ENCODE peak calls at places on chromosomes 7 and 10, in four cellular contexts. One of them, this sample, is unnamed. For H3K4me1, the result is how much of the 10 kb centered on the place peaks cover.

GRCh38 chr10:124741922-124742417 is 2.2 kb downstream of the FAM53B start:
- DNase-seq in astrocyte: no peak
- DNase-seq in testis: peak
- DNase-seq in upper lobe of left lung: no peak
- DNase-seq in this sample: peak

GRCh38 chr10:35331894-35332640 is 4.2 kb upstream of the CCNY start:
- DNase-seq in astrocyte: peak
- DNase-seq in testis: no peak
- DNase-seq in upper lobe of left lung: peak
- DNase-seq in this sample: no peak

GRCh38 chr7:27346531-27347260 is 104.1 kb downstream of the EVX1 start:
- DNase-seq in upper lobe of left lung: peak
- DNase-seq in astrocyte: peak
- DNase-seq in testis: peak
- DNase-seq in this sample: peak

GRCh38 chr7:127865466-127865865 is 165.8 kb downstream of the LRRC4 start:
- DNase-seq in testis: peak
- DNase-seq in upper lobe of left lung: no peak
- DNase-seq in astrocyte: peak
- DNase-seq in this sample: no peak

GRCh38 chr7:157017639-157018327 is 7.3 kb upstream of the MNX1 start:
- DNase-seq in upper lobe of left lung: no peak
- DNase-seq in testis: no peak
- DNase-seq in astrocyte: no peak
- DNase-seq in this sample: peak

GRCh38 chr7:86328801-86329433 is 314.8 kb upstream of the GRM3 start:
- DNase-seq in testis: no peak
- DNase-seq in astrocyte: no peak
- DNase-seq in upper lobe of left lung: no peak
- DNase-seq in this sample: no peak

GRCh38 chr10:48634198-48634983 is 29.5 kb upstream of the ARHGAP22 start:
- DNase-seq in astrocyte: peak
- DNase-seq in testis: peak
- DNase-seq in upper lobe of left lung: peak
- DNase-seq in this sample: no peak

GRCh38 chr10:6671976-6672375 is 91.9 kb upstream of the PRKCQ start:
- DNase-seq in astrocyte: no peak
- DNase-seq in testis: no peak
- DNase-seq in upper lobe of left lung: no peak
- DNase-seq in this sample: no peak

GRCh38 chr7:144038887-144039286 is 9.9 kb upstream of the OR2A5 start:
- DNase-seq in testis: no peak
- DNase-seq in upper lobe of left lung: no peak
- DNase-seq in astrocyte: no peak
- DNase-seq in this sample: no peak

GRCh38 chr10:77799352-77799751 is 127.2 kb downstream of the DLG5 start:
- DNase-seq in astrocyte: peak
- DNase-seq in upper lobe of left lung: no peak
- DNase-seq in testis: no peak
- DNase-seq in this sample: no peak

GRCh38 chr7:75575488-75576112 is 83.5 kb downstream of the SPDYE5 start:
- DNase-seq in upper lobe of left lung: no peak
- DNase-seq in astrocyte: no peak
- DNase-seq in testis: no peak
- DNase-seq in this sample: no peak

GRCh38 chr7:84412161-84412969 is 217.8 kb upstream of the SEMA3A start:
- DNase-seq in testis: no peak
- DNase-seq in astrocyte: peak
- DNase-seq in upper lobe of left lung: no peak
- DNase-seq in this sample: no peak

DNA sequence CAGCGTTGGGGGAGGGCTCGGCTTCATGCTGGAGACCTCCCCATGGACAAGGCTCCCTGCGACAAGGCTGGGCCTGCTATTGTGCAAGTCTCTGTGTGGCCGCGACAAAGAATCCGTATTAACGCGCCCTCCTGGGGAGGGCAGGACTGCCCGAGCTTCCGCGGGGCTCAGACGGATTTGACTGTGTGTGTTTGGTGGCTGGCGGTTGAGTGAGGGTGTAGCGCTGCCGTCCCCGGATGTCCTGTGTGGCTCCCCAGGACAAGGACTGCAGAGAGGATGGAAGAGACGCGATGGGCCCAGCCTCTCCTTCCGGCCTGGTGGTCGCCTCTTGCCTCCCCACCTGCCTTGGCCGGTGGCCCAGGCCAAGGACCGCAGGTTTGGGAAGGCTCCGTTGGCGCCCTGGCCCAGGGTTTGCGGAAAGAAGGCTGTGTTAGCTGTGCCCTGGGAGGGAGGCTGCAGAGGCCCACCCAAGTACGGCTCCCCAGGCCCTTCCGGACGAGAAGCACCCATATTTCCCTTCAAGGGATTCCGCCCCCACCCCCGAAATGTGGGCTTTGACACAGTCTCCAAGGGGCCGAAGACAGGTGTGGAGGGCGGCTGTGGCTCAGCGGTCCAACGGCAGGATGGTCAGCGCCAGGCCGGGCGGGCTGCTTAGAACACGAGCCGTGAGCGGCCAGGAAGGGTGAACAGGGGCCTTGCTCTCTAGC is 2.3 kb downstream of the UNCX start:
- DNase-seq in upper lobe of left lung: no peak
- DNase-seq in testis: no peak
- DNase-seq in astrocyte: no peak
- DNase-seq in this sample: peak
- H3K4me3 ChIP-seq in upper lobe of left lung: no peak
- H3K4me3 ChIP-seq in testis: no peak
- H3K4me3 ChIP-seq in astrocyte: no peak
- H3K4me3 ChIP-seq in this sample: no peak

GRCh38 chr7:5414876-5415275 is 8.8 kb downstream of the TNRC18 start:
- DNase-seq in testis: peak
- DNase-seq in upper lobe of left lung: no peak
- DNase-seq in astrocyte: no peak
- DNase-seq in this sample: no peak

GRCh38 chr7:5408777-5409176 is 14.9 kb downstream of the TNRC18 start:
- DNase-seq in testis: no peak
- DNase-seq in astrocyte: peak
- DNase-seq in upper lobe of left lung: no peak
- DNase-seq in this sample: no peak

GRCh38 chr7:5417106-5418071 is 6.2 kb downstream of the TNRC18 start:
- DNase-seq in upper lobe of left lung: no peak
- DNase-seq in testis: no peak
- DNase-seq in astrocyte: no peak
- DNase-seq in this sample: peak

DNA sequence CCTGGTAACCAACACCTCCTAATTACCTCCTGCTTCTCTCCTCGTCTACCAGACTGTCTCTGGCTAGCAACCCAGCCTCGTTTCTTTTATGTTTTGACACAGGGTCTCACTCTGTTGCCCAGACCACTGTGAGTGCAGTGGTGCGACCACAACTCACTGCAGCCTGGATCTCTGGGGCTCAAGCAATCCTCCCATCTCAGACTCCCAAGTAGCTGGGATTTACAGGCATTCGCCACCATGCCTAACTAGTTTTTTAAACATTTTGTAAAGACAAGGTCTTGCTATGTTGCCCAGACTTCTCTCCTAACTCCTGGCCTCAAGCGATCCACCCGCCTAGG is 10.2 kb downstream of the TNRC18 start:
- DNase-seq in testis: no peak
- DNase-seq in astrocyte: no peak
- DNase-seq in upper lobe of left lung: no peak
- DNase-seq in this sample: no peak
- H3K4me1 ChIP-seq in testis: under half
- H3K4me1 ChIP-seq in astrocyte: under half
- H3K4me1 ChIP-seq in upper lobe of left lung: under half
- H3K4me1 ChIP-seq in this sample: under half

GRCh38 chr7:155344618-155345433 is 47.1 kb downstream of the INSIG1 start:
- DNase-seq in testis: peak
- DNase-seq in astrocyte: peak
- DNase-seq in upper lobe of left lung: peak
- DNase-seq in this sample: peak
- H3K4me3 ChIP-seq in testis: peak
- H3K4me3 ChIP-seq in astrocyte: no peak
- H3K4me3 ChIP-seq in upper lobe of left lung: peak
- H3K4me3 ChIP-seq in this sample: peak

DNA sequence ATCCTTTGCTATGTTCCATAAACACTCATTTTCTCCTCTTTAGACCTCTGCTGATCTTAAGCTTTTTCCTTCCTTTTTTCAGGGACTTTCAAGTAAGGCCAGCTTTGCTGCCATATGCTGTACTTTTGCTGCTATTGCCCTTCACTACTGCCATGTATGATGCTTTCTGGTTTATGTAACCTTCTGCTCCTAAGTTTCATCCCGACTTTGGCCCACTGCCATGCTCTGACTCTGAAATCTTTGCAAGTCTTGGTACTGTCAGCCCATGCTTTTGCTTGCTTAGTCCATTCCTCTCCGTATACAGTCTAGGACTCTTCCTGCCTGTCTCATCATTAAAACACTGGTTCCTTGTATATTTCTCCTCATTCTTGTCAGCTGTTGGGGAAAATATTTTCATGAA is 152.4 kb downstream of the RNF133 start:
- DNase-seq in upper lobe of left lung: no peak
- DNase-seq in astrocyte: no peak
- DNase-seq in testis: no peak
- DNase-seq in this sample: no peak
- H3K4me1 ChIP-seq in upper lobe of left lung: under half
- H3K4me1 ChIP-seq in astrocyte: under half
- H3K4me1 ChIP-seq in testis: under half
- H3K4me1 ChIP-seq in this sample: under half

GRCh38 chr10:43424431-43424830 is 12.5 kb upstream of the ZNF487 start:
- DNase-seq in upper lobe of left lung: no peak
- DNase-seq in astrocyte: no peak
- DNase-seq in testis: no peak
- DNase-seq in this sample: no peak

GRCh38 chr10:43420369-43421200 is 11.6 kb upstream of the HNRNPF start:
- DNase-seq in testis: peak
- DNase-seq in astrocyte: peak
- DNase-seq in upper lobe of left lung: peak
- DNase-seq in this sample: peak

GRCh38 chr10:43419997-43420368 is 11.0 kb upstream of the HNRNPF start:
- DNase-seq in testis: no peak
- DNase-seq in astrocyte: no peak
- DNase-seq in upper lobe of left lung: no peak
- DNase-seq in this sample: no peak

GRCh38 chr10:43421201-43421507 is 12.2 kb upstream of the HNRNPF start:
- DNase-seq in upper lobe of left lung: no peak
- DNase-seq in astrocyte: no peak
- DNase-seq in testis: no peak
- DNase-seq in this sample: no peak

GRCh38 chr10:43421519-43421918 is 12.5 kb upstream of the HNRNPF start:
- DNase-seq in astrocyte: no peak
- DNase-seq in upper lobe of left lung: no peak
- DNase-seq in testis: no peak
- DNase-seq in this sample: no peak
- H3K4me3 ChIP-seq in astrocyte: no peak
- H3K4me3 ChIP-seq in upper lobe of left lung: no peak
- H3K4me3 ChIP-seq in testis: peak
- H3K4me3 ChIP-seq in this sample: no peak

DNA sequence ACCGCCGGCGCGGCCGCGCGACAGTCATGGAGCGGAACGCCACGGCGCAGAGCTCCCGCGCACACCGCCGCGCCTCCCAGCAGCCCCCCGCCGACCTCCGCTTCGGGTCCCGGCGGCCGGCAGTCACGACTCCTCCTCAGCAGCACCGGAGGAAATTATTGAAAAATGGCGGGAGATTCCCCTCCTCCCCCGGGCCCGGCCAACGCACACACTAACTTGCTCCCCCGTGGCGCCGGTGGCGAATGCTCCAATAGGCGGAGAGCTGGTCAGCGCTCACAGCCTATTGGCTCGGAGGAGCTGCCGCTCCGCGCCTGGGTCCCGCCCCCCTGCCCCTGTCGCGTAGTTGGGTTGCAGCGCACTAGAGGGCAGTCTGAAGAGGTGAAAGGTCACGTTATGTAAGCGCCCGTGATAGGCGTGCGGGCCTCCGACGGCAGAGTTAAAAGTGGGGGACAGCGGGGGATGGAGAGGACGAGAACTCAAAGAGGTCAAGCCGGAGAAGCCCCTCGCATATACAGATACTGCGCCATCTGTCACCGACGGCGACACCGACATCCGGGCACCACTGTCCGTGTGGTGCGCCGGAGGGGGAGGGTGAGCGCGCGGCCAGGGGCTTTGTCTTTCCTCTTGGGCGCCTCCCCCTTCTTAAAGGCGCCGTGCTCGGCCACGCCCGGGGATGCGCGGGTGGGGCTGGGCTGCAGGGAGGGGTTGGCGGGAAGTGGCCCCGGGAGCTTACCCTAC is at the start of gene BAZ1B:
- DNase-seq in astrocyte: peak
- DNase-seq in upper lobe of left lung: peak
- DNase-seq in testis: peak
- DNase-seq in this sample: peak
- H3K4me1 ChIP-seq in astrocyte: under half
- H3K4me1 ChIP-seq in upper lobe of left lung: under half
- H3K4me1 ChIP-seq in testis: under half
- H3K4me1 ChIP-seq in this sample: under half

DNA sequence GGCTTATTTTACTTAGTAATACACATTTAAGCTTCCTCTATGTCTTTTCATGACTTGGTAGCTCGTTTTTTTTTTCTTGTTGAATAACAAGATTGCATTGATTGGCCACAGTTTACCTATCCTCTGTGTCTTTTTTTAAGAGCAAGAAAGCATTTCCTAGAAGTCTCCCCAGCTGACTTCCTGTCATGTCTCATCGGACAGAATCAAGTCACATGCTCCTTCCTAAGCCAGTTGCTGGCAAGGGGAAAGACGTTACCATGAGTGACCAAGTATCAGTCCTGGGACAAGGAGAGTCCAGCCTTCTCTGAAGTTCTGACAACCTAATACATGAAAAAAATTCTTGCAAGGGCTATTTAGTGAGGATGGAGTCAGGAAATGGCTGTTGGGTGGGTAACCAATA is 24.9 kb upstream of the SFRP5 start:
- DNase-seq in testis: no peak
- DNase-seq in upper lobe of left lung: no peak
- DNase-seq in astrocyte: no peak
- DNase-seq in this sample: no peak
- H3K4me3 ChIP-seq in testis: no peak
- H3K4me3 ChIP-seq in upper lobe of left lung: no peak
- H3K4me3 ChIP-seq in astrocyte: no peak
- H3K4me3 ChIP-seq in this sample: no peak

This sample was measured in endodermal cell.